ENCODE peak calls at places on chromosomes 3 and 15, in ten cellular contexts. U is Calu3; Z is AG04450; J is OCI-LY7; R is kidney; C is tibial artery; Y is sigmoid colon; G is CD8-positive, alpha-beta T cell; M is cardiac fibroblast; X is IMR-90. V is an unnamed sample.

GRCh38 chr3:133494469-133494868 is 79.0 kb upstream of the CDV3 start:
- DNase-seq in U (peak; percentile 68), X (peak; percentile 20), Y (no peak), Z (no peak), M (peak; percentile 48), J (peak; percentile 59), C (no peak), G (no peak), R (no peak), V (peak; percentile 23)

GRCh38 chr3:149662240-149662887 is 4.5 kb upstream of the WWTR1 start:
- DNase-seq in Y (no peak), X (peak; percentile 70), U (no peak), C (no peak), G (no peak), J (no peak), M (no peak), R (no peak), Z (no peak), V (no peak)

GRCh38 chr15:60396964-60397771 is 618 bp downstream of the ANXA2 start:
- DNase-seq in Z (no peak), X (peak; percentile 68), J (peak; percentile 48), G (peak; percentile 18), C (peak; percentile 87), R (peak; percentile 87), Y (peak; percentile 83), U (peak; percentile 85), M (peak; percentile 73), V (peak; percentile 67)

GRCh38 chr3:58482917-58483636 is 8.8 kb upstream of the KCTD6 start:
- DNase-seq in U (no peak), C (no peak), M (no peak), Y (no peak), G (no peak), R (no peak), Z (no peak), J (no peak), X (no peak), V (no peak)

GRCh38 chr3:158792709-158793108 is 9.1 kb upstream of the MFSD1 start:
- DNase-seq in Y (no peak), U (no peak), Z (peak; percentile 72), R (no peak), M (peak; percentile 89), G (no peak), X (peak; percentile 95), C (no peak), J (no peak), V (peak; percentile 98)

GRCh38 chr3:52649461-52650210 is 36.1 kb downstream of the PBRM1 start:
- DNase-seq in R (no peak), X (peak; percentile 70), Z (no peak), J (no peak), C (no peak), G (no peak), U (no peak), M (peak; percentile 54), Y (no peak), V (no peak)

GRCh38 chr3:98763076-98763475 is at the start of gene ST3GAL6:
- DNase-seq in R (no peak), Y (peak; percentile 68), J (no peak), M (peak; percentile 65), C (peak; percentile 69), Z (no peak), U (no peak), G (no peak), X (peak; percentile 42), V (peak; percentile 62)

GRCh38 chr15:89221543-89221942 is at the start of gene RLBP1:
- DNase-seq in G (no peak), R (peak; percentile 35), Y (no peak), M (no peak), J (no peak), C (no peak), Z (no peak), X (no peak), U (peak; percentile 32), V (no peak)

GRCh38 chr15:101346928-101347327 is 51.9 kb upstream of the SNRPA1 start:
- DNase-seq in R (no peak), Z (no peak), U (no peak), J (no peak), Y (no peak), G (no peak), X (no peak), C (no peak), M (peak; percentile 33), V (no peak)

GRCh38 chr3:127209840-127210653 is 17.1 kb downstream of the PRR23E start:
- DNase-seq in Z (no peak), J (no peak), X (no peak), G (no peak), M (no peak), C (peak; percentile 53), U (no peak), Y (peak; percentile 37), R (no peak), V (no peak)

GRCh38 chr3:190323241-190323617 is 983 bp upstream of the CLDN1 start:
- DNase-seq in X (no peak), J (no peak), Y (no peak), C (no peak), R (no peak), Z (no peak), G (no peak), M (no peak), U (peak; percentile 60), V (no peak)

GRCh38 chr3:24661060-24661459 is 166.4 kb upstream of the THRB start:
- DNase-seq in M (no peak), X (no peak), J (no peak), R (no peak), C (no peak), Y (no peak), Z (no peak), U (no peak), G (no peak), V (no peak)

GRCh38 chr3:134212898-134213665 is 37.6 kb downstream of the RYK start:
- DNase-seq in R (peak; percentile 86), C (peak; percentile 81), M (peak; percentile 80), J (peak; percentile 73), Y (peak; percentile 85), G (peak; percentile 87), X (peak; percentile 74), U (peak; percentile 97), Z (no peak), V (peak; percentile 74)

GRCh38 chr3:161395115-161395514 is 23.8 kb upstream of the SPTSSB start:
- DNase-seq in Z (no peak), Y (no peak), C (no peak), M (no peak), U (no peak), G (no peak), J (no peak), X (no peak), R (no peak), V (no peak)

GRCh38 chr3:77303943-77304778 is 264.3 kb downstream of the ROBO2 start:
- DNase-seq in X (no peak), G (no peak), Z (no peak), C (no peak), R (no peak), U (no peak), J (no peak), Y (no peak), M (no peak), V (no peak)

GRCh38 chr3:149678365-149678948 is 20.6 kb upstream of the WWTR1 start:
- DNase-seq in X (no peak), J (no peak), Z (no peak), Y (no peak), M (no peak), R (no peak), C (no peak), G (no peak), U (peak; percentile 86), V (no peak)

GRCh38 chr3:186882881-186883685 is 40.6 kb downstream of the ADIPOQ start:
- DNase-seq in U (no peak), G (no peak), X (peak; percentile 77), C (no peak), J (no peak), Z (no peak), R (no peak), Y (no peak), M (peak; percentile 71), V (peak; percentile 91)

GRCh38 chr3:193648542-193649076 is 55.6 kb downstream of the OPA1 start:
- DNase-seq in M (no peak), R (no peak), Y (no peak), J (no peak), X (no peak), G (no peak), U (no peak), C (no peak), Z (no peak), V (no peak)

GRCh38 chr15:39213385-39213840 is 367.5 kb upstream of the THBS1 start:
- DNase-seq in C (no peak), R (peak; percentile 75), J (no peak), U (peak; percentile 71), M (peak; percentile 96), G (no peak), Y (peak; percentile 66), X (peak; percentile 99), Z (peak; percentile 95), V (peak; percentile 98)

DNA sequence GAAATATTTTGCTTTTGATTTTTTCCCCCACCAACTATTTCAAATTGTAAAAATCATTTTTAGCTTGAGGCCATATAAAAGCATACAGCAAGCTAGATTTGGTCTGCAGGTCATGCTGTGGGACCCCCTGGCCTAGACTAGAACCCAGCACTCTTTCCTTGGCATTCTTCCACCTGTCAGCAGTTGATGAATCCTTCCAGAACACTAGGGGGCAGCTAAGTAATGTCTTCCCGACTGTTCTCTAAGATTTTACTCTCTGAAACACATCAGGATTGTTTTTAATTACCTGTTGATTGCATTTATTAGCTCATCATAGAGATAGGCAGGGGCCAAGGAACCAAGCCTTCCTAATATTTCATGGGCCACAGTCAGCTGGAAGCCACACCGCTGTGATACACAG is 174.5 kb downstream of the CACNA1D start:
- DNase-seq in U (no peak), G (no peak), X (no peak), J (peak; percentile 12), R (no peak), M (peak; percentile 3), C (no peak), Z (no peak), Y (no peak), V (no peak)
- TF ChIP-seq CTCF in U (no peak), G (no peak), X (peak; percentile 21), J (peak; percentile 72), R (peak; percentile 6), M (peak; percentile 31), C (no peak), Z (peak; percentile 28), Y (no peak), V (peak; percentile 65)

GRCh38 chr15:90421527-90421926 is 33.5 kb downstream of the IQGAP1 start:
- DNase-seq in Z (no peak), U (no peak), R (no peak), X (peak; percentile 33), G (no peak), J (no peak), C (no peak), Y (no peak), M (no peak), V (peak; percentile 9)
- TF ChIP-seq CTCF in Z (no peak), U (no peak), R (no peak), X (no peak), G (no peak), J (no peak), C (no peak), Y (no peak), M (no peak), V (no peak)

GRCh38 chr3:13528217-13528801 is 20.6 kb upstream of the FBLN2 start:
- DNase-seq in X (no peak), J (no peak), G (no peak), Z (no peak), U (no peak), Y (no peak), M (peak; percentile 64), C (no peak), R (peak; percentile 37), V (no peak)
- TF ChIP-seq CTCF in X (peak; percentile 28), J (no peak), G (no peak), Z (peak; percentile 43), U (peak; percentile 40), Y (no peak), M (peak; percentile 33), C (no peak), R (no peak), V (peak; percentile 65)

GRCh38 chr3:141448606-141449216 is 38.1 kb upstream of the RASA2 start:
- DNase-seq in R (no peak), J (no peak), Z (no peak), U (no peak), C (no peak), G (no peak), X (peak; percentile 84), Y (no peak), M (no peak), V (no peak)
- TF ChIP-seq CTCF in R (no peak), J (no peak), Z (no peak), U (no peak), C (no peak), G (no peak), X (no peak), Y (no peak), M (no peak), V (no peak)

V was measured in brain microvascular endothelial cell.